ENCODE peak calls at places on chromosomes 2 and 18, in six cellular contexts. O is mesendoderm, X is IMR-90, U is neuronal stem cell, G is H1, D is trophoblast cell. Y is an unnamed sample.

GRCh38 chr2:174332607-174333001 is 2.1 kb upstream of the SP9 start:
- DNase-seq in O (peak), X (no peak), U (no peak), G (peak), D (no peak), Y (peak)

GRCh38 chr2:43265006-43265770 is 38.8 kb upstream of the ZFP36L2 start:
- DNase-seq in O (no peak), X (no peak), U (no peak), G (no peak), D (no peak), Y (no peak)

GRCh38 chr2:52340185-52340584 is 1308.3 kb upstream of the NRXN1 start:
- DNase-seq in O (peak), X (peak), U (no peak), G (no peak), D (no peak), Y (peak)

GRCh38 chr2:186995092-186995491 is 146.1 kb upstream of the ZSWIM2 start:
- DNase-seq in O (no peak), X (peak), U (no peak), G (no peak), D (no peak), Y (no peak)

GRCh38 chr2:174971868-174972781 is 33.1 kb downstream of the CHN1 start:
- DNase-seq in O (peak), X (peak), U (no peak), G (no peak), D (peak), Y (no peak)

GRCh38 chr2:115867024-115867423 is 1424.6 kb downstream of the DPP10 start:
- DNase-seq in O (no peak), X (no peak), U (no peak), G (no peak), D (no peak), Y (no peak)

GRCh38 chr18:63102941-63103744 is 216.4 kb downstream of the BCL2 start:
- DNase-seq in O (peak), X (no peak), U (no peak), G (no peak), D (no peak), Y (no peak)

GRCh38 chr18:8516391-8517250 is 92.6 kb upstream of the RAB12 start:
- DNase-seq in O (no peak), X (peak), U (no peak), G (peak), D (no peak), Y (no peak)

GRCh38 chr18:3321133-3321812 is 59.3 kb downstream of the MYL12B start:
- DNase-seq in O (no peak), X (peak), U (no peak), G (no peak), D (no peak), Y (no peak)

GRCh38 chr18:8788503-8789429 is 83.4 kb downstream of the MTCL1 start:
- DNase-seq in O (no peak), X (peak), U (no peak), G (no peak), D (no peak), Y (no peak)

GRCh38 chr18:10261315-10262276 is 192.8 kb upstream of the APCDD1 start:
- DNase-seq in O (no peak), X (peak), U (no peak), G (no peak), D (no peak), Y (no peak)

GRCh38 chr18:74480149-74480651 is 16.0 kb upstream of the CNDP2 start:
- DNase-seq in O (no peak), X (no peak), U (no peak), G (no peak), D (no peak), Y (no peak)

GRCh38 chr2:198975779-198976178 is 482.0 kb downstream of the SATB2 start:
- DNase-seq in O (no peak), X (no peak), U (no peak), G (no peak), D (no peak), Y (no peak)

GRCh38 chr2:174682578-174683391 is 81.5 kb downstream of the CHRNA1 start:
- DNase-seq in O (peak), X (peak), U (peak), G (peak), D (peak), Y (peak)

GRCh38 chr2:109380502-109381326 is 233.1 kb downstream of the SEPTIN10 start:
- DNase-seq in O (no peak), X (peak), U (no peak), G (peak), D (no peak), Y (peak)

GRCh38 chr2:236081171-236081570 is 87.0 kb downstream of the GBX2 start:
- DNase-seq in O (no peak), X (no peak), U (no peak), G (no peak), D (no peak), Y (no peak)

GRCh38 chr2:66434679-66435548 is at the start of gene MEIS1:
- DNase-seq in O (peak), X (peak), U (no peak), G (peak), D (peak), Y (peak)

GRCh38 chr2:187435078-187435477 is 13.0 kb downstream of the CALCRL start:
- DNase-seq in O (peak), X (no peak), U (no peak), G (no peak), D (no peak), Y (no peak)

GRCh38 chr2:172404824-172405223 is 22.6 kb upstream of the ITGA6 start:
- DNase-seq in O (no peak), X (peak), U (no peak), G (no peak), D (peak), Y (no peak)

GRCh38 chr2:212136216-212136795 is 402.3 kb downstream of the ERBB4 start:
- DNase-seq in O (no peak), X (peak), U (no peak), G (no peak), D (no peak), Y (no peak)

GRCh38 chr18:62493033-62493862 is 29.6 kb upstream of the ZCCHC2 start:
- DNase-seq in O (no peak), X (no peak), U (no peak), G (no peak), D (no peak), Y (no peak)

GRCh38 chr18:56639094-56639361 is 636 bp upstream of the TXNL1 start:
- DNase-seq in O (no peak), X (no peak), U (no peak), G (no peak), D (no peak), Y (no peak)

GRCh38 chr2:108938069-108938710 is 50.8 kb downstream of the EDAR start:
- DNase-seq in O (no peak), X (no peak), U (no peak), G (no peak), D (no peak), Y (no peak)

GRCh38 chr2:118386636-118387302 is 298.5 kb downstream of the INSIG2 start:
- DNase-seq in O (peak), X (peak), U (no peak), G (no peak), D (no peak), Y (no peak)

GRCh38 chr2:238725298-238725697 is 122.6 kb upstream of the TWIST2 start:
- DNase-seq in O (no peak), X (no peak), U (no peak), G (no peak), D (no peak), Y (no peak)

GRCh38 chr18:30623401-30624065 is 419.0 kb downstream of the DSC3 start:
- DNase-seq in O (no peak), X (no peak), U (no peak), G (no peak), D (no peak), Y (no peak)

GRCh38 chr18:23321996-23322395 is 131.1 kb upstream of the RIOK3 start:
- DNase-seq in O (no peak), X (peak), U (no peak), G (no peak), D (no peak), Y (no peak)

GRCh38 chr2:230153390-230153976 is 66.3 kb downstream of the SP110 start:
- DNase-seq in O (no peak), X (no peak), U (no peak), G (peak), D (no peak), Y (no peak)

GRCh38 chr2:195477248-195477995 is 179.6 kb upstream of the SLC39A10 start:
- DNase-seq in O (no peak), X (peak), U (no peak), G (no peak), D (no peak), Y (no peak)

GRCh38 chr2:235055891-235056516 is 104.2 kb downstream of the SH3BP4 start:
- DNase-seq in O (peak), X (no peak), U (no peak), G (no peak), D (no peak), Y (peak)

GRCh38 chr2:199975297-199975895 is 20.0 kb downstream of the MAIP1 start:
- DNase-seq in O (peak), X (peak), U (no peak), G (no peak), D (no peak), Y (no peak)

GRCh38 chr2:47386551-47386950 is 16.4 kb upstream of the MSH2 start:
- DNase-seq in O (no peak), X (no peak), U (no peak), G (no peak), D (no peak), Y (no peak)

GRCh38 chr18:8705280-8705940 is at the start of gene MTCL1:
- DNase-seq in O (peak), X (no peak), U (no peak), G (peak), D (no peak), Y (peak)

GRCh38 chr18:12491611-12492435 is 84.1 kb downstream of the PRELID3A start:
- DNase-seq in O (no peak), X (no peak), U (no peak), G (no peak), D (no peak), Y (no peak)

GRCh38 chr2:133143649-133144048 is 424.6 kb downstream of the NCKAP5 start:
- DNase-seq in O (no peak), X (no peak), U (no peak), G (no peak), D (no peak), Y (no peak)

GRCh38 chr2:227415538-227416424 is 28.0 kb upstream of the SCYGR1 start:
- DNase-seq in O (no peak), X (peak), U (no peak), G (no peak), D (peak), Y (no peak)

GRCh38 chr2:40418614-40419013 is 33.3 kb downstream of the SLC8A1 start:
- DNase-seq in O (no peak), X (peak), U (no peak), G (no peak), D (no peak), Y (no peak)

GRCh38 chr2:143489135-143489534 is 359.9 kb downstream of the ARHGAP15 start:
- DNase-seq in O (no peak), X (peak), U (no peak), G (no peak), D (no peak), Y (no peak)

GRCh38 chr2:109069430-109070194 is 59.4 kb upstream of the SH3RF3 start:
- DNase-seq in O (peak), X (no peak), U (no peak), G (no peak), D (no peak), Y (peak)

DNA sequence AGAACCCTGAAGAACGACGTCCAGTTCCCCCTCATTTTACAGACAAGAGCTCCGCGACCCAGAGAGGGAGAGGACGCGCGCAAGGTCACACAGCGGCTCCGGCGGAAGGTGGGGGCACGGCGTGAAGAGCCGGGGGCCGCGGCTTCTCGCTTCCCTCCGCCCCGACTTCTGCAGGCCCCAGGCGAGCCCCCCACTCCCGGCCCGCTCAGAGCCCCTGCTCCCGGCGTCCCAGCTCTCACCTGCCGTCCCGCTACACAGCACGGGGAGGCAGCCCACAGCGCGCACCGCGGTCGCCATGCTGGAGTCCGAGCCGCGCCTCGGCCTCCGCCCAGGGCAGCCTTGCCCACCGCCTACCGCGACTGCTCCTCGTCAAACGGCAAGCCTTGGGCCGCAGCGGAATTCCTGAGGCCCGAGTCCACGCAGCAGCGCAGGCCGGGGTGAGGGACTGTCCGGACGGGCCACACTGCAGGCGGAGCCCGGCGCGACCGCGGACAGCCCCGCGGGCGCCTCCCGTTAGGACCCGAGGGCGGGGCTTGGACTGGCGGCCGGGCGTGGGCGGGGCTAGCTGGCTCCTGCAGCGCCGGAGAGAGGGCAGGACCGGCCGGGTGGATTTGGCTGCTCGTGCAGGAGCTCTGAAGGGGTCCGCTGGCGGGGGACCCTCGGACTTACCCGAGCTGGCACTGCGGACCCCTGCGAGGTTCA is at the start of gene MRPS5:
- DNase-seq in O (peak), X (peak), U (peak), G (peak), D (peak), Y (peak)
- H3K4ac ChIP-seq in O (peak), X (peak), U (no peak), G (peak), D (peak), Y (no peak)

DNA sequence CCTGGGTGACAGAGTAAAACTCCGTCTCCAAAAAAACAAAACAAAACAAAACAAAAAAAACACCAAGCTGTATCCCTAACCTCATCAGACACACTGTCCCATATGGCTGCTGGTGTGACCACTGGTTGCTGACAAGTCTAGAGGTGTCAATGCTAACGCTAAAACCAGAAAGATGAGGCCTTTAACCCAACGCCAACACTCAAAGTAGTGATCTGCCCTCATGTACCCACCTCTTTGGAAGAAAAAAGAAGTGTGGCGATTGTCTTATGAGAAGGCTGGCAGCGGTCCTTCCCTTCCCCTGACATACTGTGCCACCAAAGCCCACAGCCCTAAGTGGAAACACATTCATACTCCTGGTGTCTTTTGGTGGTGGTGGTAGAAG is 9.9 kb downstream of the SERTAD2 start:
- DNase-seq in O (no peak), X (no peak), U (no peak), G (no peak), D (no peak), Y (no peak)
- H3K4ac ChIP-seq in O (peak), X (peak), U (no peak), G (no peak), D (peak), Y (no peak)

DNA sequence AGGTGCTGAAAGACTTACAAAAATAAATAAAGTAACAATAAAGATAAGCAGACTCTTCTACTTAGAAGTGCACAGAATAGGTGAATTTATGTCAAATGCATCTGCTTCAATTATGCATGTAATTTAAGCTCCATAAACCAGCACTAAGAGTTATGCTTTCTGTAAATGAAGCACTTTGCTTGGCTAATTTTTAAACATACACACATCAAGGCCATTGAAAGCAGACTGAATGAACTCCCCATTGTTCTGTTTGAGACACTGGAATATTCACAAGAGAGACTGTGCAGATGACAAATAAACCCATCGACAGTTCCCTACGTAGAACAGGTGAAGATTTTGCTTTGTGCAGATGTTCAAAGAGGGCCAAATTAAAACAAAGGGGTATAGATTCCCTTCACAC is 133.5 kb downstream of the PID1 start:
- DNase-seq in O (no peak), X (no peak), U (no peak), G (no peak), D (no peak), Y (no peak)
- H3K4ac ChIP-seq in O (no peak), X (no peak), U (no peak), G (no peak), D (no peak), Y (no peak)

DNA sequence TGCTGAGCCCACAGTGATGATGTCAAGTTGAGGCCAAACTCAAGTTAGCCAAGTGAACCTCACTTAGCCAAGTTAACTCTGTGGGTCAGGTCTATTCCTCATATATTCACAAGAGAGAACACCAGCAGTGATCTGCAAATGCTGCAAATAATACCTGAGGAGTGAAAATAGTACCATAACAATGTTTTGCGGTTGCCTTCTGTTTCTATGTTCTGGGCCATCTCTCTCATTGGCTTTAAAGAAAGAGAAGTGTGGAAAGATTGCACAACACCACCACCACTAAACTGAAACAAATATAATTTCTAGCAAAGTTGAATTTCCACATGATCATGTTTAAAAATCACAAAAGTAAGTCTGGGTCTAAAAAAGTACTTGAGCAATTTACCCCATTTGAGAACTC is 211.1 kb upstream of the GALNT5 start:
- DNase-seq in O (no peak), X (no peak), U (no peak), G (no peak), D (no peak), Y (no peak)
- H3K4ac ChIP-seq in O (no peak), X (no peak), U (no peak), G (no peak), D (no peak), Y (no peak)

DNA sequence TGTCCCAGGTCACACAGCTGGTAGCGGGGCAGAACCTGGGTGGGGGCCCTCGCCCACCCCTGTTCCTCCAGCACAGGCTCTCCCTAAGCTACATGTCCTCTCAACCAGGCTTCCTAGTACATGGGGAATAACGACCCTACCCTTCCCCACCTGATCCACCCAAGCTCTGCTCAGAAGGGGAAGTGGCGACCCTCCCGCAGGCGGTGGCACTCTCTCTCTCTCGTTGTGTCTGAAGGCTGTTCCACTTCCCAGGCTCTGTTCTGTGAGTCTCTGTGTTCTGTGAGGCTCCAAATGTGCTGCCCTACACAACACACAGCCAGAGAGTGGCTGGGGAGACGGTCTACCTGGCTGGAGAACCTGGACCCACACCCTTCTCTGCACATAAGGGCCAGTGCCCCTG is 135.8 kb downstream of the COPS8 start:
- DNase-seq in O (no peak), X (no peak), U (no peak), G (no peak), D (no peak), Y (no peak)
- H3K4ac ChIP-seq in O (no peak), X (peak), U (no peak), G (no peak), D (no peak), Y (no peak)

GRCh38 chr2:71281950-71282349 is 49.6 kb upstream of the ZNF638 start:
- DNase-seq in O (no peak), X (no peak), U (no peak), G (no peak), D (no peak), Y (no peak)
- H3K4ac ChIP-seq in O (no peak), X (no peak), U (no peak), G (no peak), D (no peak), Y (no peak)

GRCh38 chr2:149483004-149483605 is 104.5 kb downstream of the MMADHC start:
- DNase-seq in O (peak), X (no peak), U (no peak), G (no peak), D (no peak), Y (no peak)
- H3K4ac ChIP-seq in O (no peak), X (no peak), U (no peak), G (no peak), D (peak), Y (no peak)

GRCh38 chr2:112646102-112646719 is 472 bp downstream of the SLC20A1 start:
- DNase-seq in O (no peak), X (no peak), U (no peak), G (no peak), D (no peak), Y (no peak)

GRCh38 chr2:112644155-112644932 is 1.4 kb upstream of the SLC20A1 start:
- DNase-seq in O (peak), X (no peak), U (no peak), G (no peak), D (peak), Y (no peak)

GRCh38 chr2:112646791-112647720 is 1.3 kb downstream of the SLC20A1 start:
- DNase-seq in O (peak), X (no peak), U (no peak), G (no peak), D (no peak), Y (no peak)

GRCh38 chr2:112644933-112645395 is 775 bp upstream of the SLC20A1 start:
- DNase-seq in O (no peak), X (peak), U (peak), G (no peak), D (no peak), Y (no peak)

GRCh38 chr2:112645396-112646101 is at the start of gene SLC20A1:
- DNase-seq in O (peak), X (peak), U (peak), G (peak), D (peak), Y (peak)
- H3K4ac ChIP-seq in O (peak), X (peak), U (no peak), G (no peak), D (peak), Y (no peak)

GRCh38 chr2:55268907-55269611 is at the start of gene MTIF2:
- DNase-seq in O (peak), X (peak), U (peak), G (peak), D (peak), Y (peak)

GRCh38 chr2:55268288-55268906 is 634 bp downstream of the MTIF2 start:
- DNase-seq in O (no peak), X (no peak), U (no peak), G (no peak), D (no peak), Y (no peak)
- H3K4ac ChIP-seq in O (peak), X (peak), U (no peak), G (no peak), D (peak), Y (no peak)